ENCODE peak calls at places on chromosomes 1 and 21, in four cellular contexts. M, B, V and X are unnamed samples.

GRCh38 chr1:30697977-30698376 is 25.4 kb downstream of the MATN1 start:
- DNase-seq in M (peak), B (peak), V (no peak), X (no peak)

GRCh38 chr21:37939251-37939650 is 23.0 kb upstream of the KCNJ6 start:
- DNase-seq in M (no peak), B (no peak), V (no peak), X (no peak)

GRCh38 chr1:192474080-192474683 is 101.4 kb upstream of the RGS1 start:
- DNase-seq in M (peak), B (no peak), V (no peak), X (no peak)

GRCh38 chr1:30169269-30169668 is 554.1 kb downstream of the MATN1 start:
- DNase-seq in M (no peak), B (no peak), V (no peak), X (no peak)

GRCh38 chr1:118254001-118254400 is 69.0 kb upstream of the SPAG17 start:
- DNase-seq in M (no peak), B (no peak), V (no peak), X (no peak)

GRCh38 chr1:76153856-76154212 is 79.3 kb downstream of the ST6GALNAC3 start:
- DNase-seq in M (no peak), B (no peak), V (no peak), X (no peak)

GRCh38 chr1:228500143-228500736 is 13.1 kb downstream of the RNF187 start:
- DNase-seq in M (no peak), B (no peak), V (no peak), X (peak)

GRCh38 chr1:38745476-38746410 is 113.8 kb downstream of the RRAGC start:
- DNase-seq in M (no peak), B (no peak), V (no peak), X (no peak)

GRCh38 chr1:215321802-215322201 is 239.3 kb downstream of the KCNK2 start:
- DNase-seq in M (no peak), B (no peak), V (no peak), X (no peak)

GRCh38 chr1:1351511-1352427 is 2.6 kb upstream of the DVL1 start:
- DNase-seq in M (peak), B (peak), V (no peak), X (no peak)

GRCh38 chr1:5847013-5847654 is 145.1 kb downstream of the NPHP4 start:
- DNase-seq in M (peak), B (no peak), V (no peak), X (no peak)

GRCh38 chr1:91124290-91124975 is 102.6 kb upstream of the ZNF644 start:
- DNase-seq in M (no peak), B (no peak), V (no peak), X (no peak)

GRCh38 chr1:209850342-209850979 is 22.7 kb downstream of the UTP25 start:
- DNase-seq in M (peak), B (no peak), V (no peak), X (no peak)

GRCh38 chr1:47437518-47438320 is at the start of gene FOXD2:
- DNase-seq in M (peak), B (peak), V (peak), X (peak)

GRCh38 chr1:202805886-202806511 is 2.2 kb downstream of the KDM5B start:
- DNase-seq in M (peak), B (no peak), V (no peak), X (no peak)

GRCh38 chr1:166974647-166975345 is 544 bp downstream of the ILDR2 start:
- DNase-seq in M (no peak), B (no peak), V (no peak), X (no peak)

GRCh38 chr1:232890340-232890953 is 60.0 kb upstream of the NTPCR start:
- DNase-seq in M (no peak), B (no peak), V (no peak), X (no peak)

GRCh38 chr1:232894436-232894835 is 56.0 kb upstream of the NTPCR start:
- DNase-seq in M (no peak), B (no peak), V (no peak), X (no peak)

GRCh38 chr1:232891656-232892317 is 58.6 kb upstream of the NTPCR start:
- DNase-seq in M (peak), B (no peak), V (no peak), X (no peak)

GRCh38 chr1:232893481-232894313 is 56.7 kb upstream of the NTPCR start:
- DNase-seq in M (no peak), B (no peak), V (no peak), X (no peak)

GRCh38 chr1:232891116-232891515 is 59.3 kb upstream of the NTPCR start:
- DNase-seq in M (peak), B (no peak), V (no peak), X (no peak)
- H3K27ac ChIP-seq in M (no peak), B (no peak), V (no peak), X (no peak)

GRCh38 chr1:170804419-170804818 is 130.9 kb upstream of the MROH9 start:
- DNase-seq in M (no peak), B (no peak), V (no peak), X (no peak)

GRCh38 chr1:170807432-170807831 is 127.9 kb upstream of the MROH9 start:
- DNase-seq in M (peak), B (no peak), V (no peak), X (no peak)

GRCh38 chr1:170808229-170808870 is 127.0 kb upstream of the MROH9 start:
- DNase-seq in M (no peak), B (no peak), V (no peak), X (no peak)

GRCh38 chr1:170804879-170805278 is 130.5 kb upstream of the MROH9 start:
- DNase-seq in M (no peak), B (no peak), V (no peak), X (no peak)

GRCh38 chr1:170805957-170806662 is 129.2 kb upstream of the MROH9 start:
- DNase-seq in M (peak), B (no peak), V (no peak), X (no peak)
- H3K4me3 ChIP-seq in M (no peak), B (no peak), V (no peak), X (no peak)

DNA sequence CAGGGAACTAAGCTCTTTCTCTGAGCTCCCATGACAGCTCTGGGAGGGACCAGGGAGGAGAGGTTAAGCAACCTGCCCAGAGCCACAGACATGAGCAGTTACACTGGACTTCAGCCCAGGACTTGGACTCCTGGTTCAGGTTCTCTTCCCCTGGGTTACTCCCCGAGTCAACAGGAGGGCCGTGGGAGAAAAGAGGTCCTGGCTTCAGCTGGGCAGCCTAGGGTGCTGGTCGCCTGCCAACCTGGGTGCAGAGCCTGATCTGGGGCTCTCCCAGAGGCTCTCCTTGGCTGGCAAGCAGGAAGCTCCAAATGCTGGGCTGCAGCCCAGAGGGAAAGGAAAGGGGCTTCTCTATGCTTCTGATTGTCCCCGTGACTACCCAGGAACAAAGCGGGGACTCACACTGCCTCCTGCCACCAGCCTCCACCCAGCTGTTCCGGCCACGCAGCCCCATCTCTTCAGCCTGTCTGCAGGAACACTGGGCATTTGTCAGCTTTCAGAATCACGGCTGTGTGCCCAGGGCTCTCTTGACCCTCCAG is 141.8 kb downstream of the HIVEP3 start:
- DNase-seq in M (no peak), B (no peak), V (no peak), X (no peak)
- TF ChIP-seq POLR2A in M (no peak), B (no peak), V (no peak), X (no peak)

GRCh38 chr1:205285391-205286101 is 36.0 kb downstream of the NUAK2 start:
- DNase-seq in M (no peak), B (no peak), V (no peak), X (peak)

GRCh38 chr1:205287076-205287475 is 34.5 kb downstream of the NUAK2 start:
- DNase-seq in M (no peak), B (no peak), V (no peak), X (no peak)

GRCh38 chr1:205286335-205286950 is 35.1 kb downstream of the NUAK2 start:
- DNase-seq in M (peak), B (no peak), V (no peak), X (peak)

GRCh38 chr1:205284420-205285144 is 37.0 kb downstream of the NUAK2 start:
- DNase-seq in M (peak), B (peak), V (peak), X (peak)

GRCh38 chr1:205287723-205288122 is 33.8 kb downstream of the NUAK2 start:
- DNase-seq in M (no peak), B (no peak), V (no peak), X (no peak)
- H3K27ac ChIP-seq in M (peak), B (no peak), V (no peak), X (peak)

DNA sequence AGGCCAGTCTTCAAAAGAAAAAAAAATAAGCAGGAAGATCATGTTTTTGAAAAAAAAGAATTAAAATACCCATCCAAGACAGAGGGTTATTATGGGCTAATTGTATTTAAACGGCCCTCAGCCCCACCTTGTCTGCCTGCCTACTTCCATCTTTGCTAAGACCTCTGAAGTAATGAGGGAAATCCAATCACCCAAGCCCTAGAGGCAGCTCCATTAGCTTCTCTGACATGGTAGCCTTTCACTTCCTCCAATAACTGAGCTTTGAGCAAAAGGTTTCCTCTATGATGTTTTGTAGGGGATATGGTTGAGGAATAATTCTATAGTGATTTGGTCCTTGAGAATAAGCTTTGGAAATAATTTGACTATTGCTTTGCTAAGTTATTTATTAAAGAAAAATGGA is 178.2 kb upstream of the SGIP1 start:
- DNase-seq in M (no peak), B (no peak), V (no peak), X (no peak)
- H3K4me3 ChIP-seq in M (no peak), B (no peak), V (no peak), X (no peak)

GRCh38 chr1:23367791-23368561 is 1.7 kb downstream of the ZNF436 start:
- DNase-seq in M (peak), B (peak), V (peak), X (peak)
- TF ChIP-seq POLR2A in M (peak), B (peak), V (no peak), X (peak)

GRCh38 chr1:156284762-156285161 is 637 bp downstream of the TMEM79 start:
- DNase-seq in M (no peak), B (no peak), V (no peak), X (peak)
- H3K27ac ChIP-seq in M (no peak), B (no peak), V (peak), X (no peak)

DNA sequence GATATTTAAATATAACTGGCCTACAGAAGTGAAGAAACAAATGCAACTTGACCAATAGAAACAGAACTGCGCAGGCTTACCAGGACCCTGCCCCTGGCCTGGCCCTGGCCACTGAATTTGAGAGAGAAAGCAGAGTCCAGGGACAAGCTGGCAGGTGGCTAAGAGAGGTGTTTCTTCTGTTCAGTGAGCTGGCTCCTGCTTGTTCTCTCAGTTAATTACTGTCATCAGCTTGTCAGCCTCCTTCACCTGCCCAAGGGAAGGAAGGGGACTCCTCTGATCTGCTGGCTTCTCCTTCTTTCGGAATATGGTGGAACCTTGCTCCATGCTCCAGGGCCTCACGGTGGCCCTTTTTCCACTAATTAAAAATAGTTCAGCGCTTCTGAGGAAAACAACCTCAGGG is 388.4 kb downstream of the DISC1 start:
- DNase-seq in M (no peak), B (no peak), V (no peak), X (no peak)
- H3K4me3 ChIP-seq in M (no peak), B (no peak), V (no peak), X (no peak)

DNA sequence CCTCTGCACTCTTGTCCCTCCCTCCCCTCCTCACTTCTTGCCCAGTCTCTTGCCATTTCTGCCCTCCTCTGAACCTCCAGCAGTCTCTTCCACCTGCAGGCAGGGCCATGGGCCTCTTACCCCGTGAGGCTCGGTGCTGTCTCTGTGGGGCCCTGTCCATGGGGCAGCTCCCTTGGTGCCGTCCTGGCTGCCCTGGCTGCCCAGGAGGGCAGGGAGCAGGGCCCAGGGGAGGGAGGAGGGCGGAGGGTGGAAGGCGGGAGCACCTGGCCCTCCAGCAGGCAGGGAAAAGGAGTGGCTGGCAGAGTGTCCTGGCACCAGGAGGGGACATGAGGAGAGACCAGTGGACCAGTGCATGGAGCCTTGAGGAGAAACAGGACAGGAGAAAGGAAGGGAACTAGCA is at the start of gene RORC:
- DNase-seq in M (no peak), B (no peak), V (no peak), X (no peak)
- TF ChIP-seq POLR2A in M (no peak), B (peak), V (no peak), X (no peak)

DNA sequence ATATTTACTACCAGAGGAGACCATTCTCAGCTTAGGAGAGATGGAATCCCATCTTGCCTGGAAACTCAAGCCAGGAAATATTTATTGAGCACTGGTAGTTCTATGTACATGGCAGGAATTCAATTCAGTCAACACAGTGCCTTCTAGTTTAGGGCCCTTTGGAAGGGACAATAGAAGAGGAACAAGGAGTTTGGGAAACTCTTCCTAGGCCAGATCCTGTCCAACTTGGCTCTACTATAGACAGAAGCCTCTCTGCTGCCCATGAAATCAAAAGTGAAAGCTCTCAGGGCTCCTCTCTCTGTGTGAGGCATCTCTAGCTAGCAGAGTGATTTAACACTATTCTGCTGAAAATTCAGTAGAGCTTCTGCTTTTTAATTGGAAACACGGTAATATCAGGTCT is 244.6 kb upstream of the MAP1LC3C start:
- DNase-seq in M (no peak), B (no peak), V (no peak), X (no peak)
- H3K27ac ChIP-seq in M (no peak), B (no peak), V (no peak), X (no peak)